ENCODE peak calls at places on chromosome 10, in five cellular contexts. One of them, this sample, is unnamed.

GRCh38 chr10:132571565-132572544 is 34.3 kb downstream of the INPP5A start:
- DNase-seq in prostate gland: peak
- DNase-seq in transverse colon: peak
- DNase-seq in HCT116: peak
- DNase-seq in A549: peak
- DNase-seq in this sample: peak

GRCh38 chr10:98097175-98097574 is 37.3 kb upstream of the R3HCC1L start:
- DNase-seq in prostate gland: no peak
- DNase-seq in transverse colon: no peak
- DNase-seq in HCT116: no peak
- DNase-seq in A549: no peak
- DNase-seq in this sample: no peak

GRCh38 chr10:90398551-90398950 is 459.3 kb downstream of the HTR7 start:
- DNase-seq in prostate gland: no peak
- DNase-seq in transverse colon: no peak
- DNase-seq in HCT116: no peak
- DNase-seq in A549: no peak
- DNase-seq in this sample: no peak

GRCh38 chr10:22253578-22253882 is 35.7 kb upstream of the EBLN1 start:
- DNase-seq in prostate gland: no peak
- DNase-seq in transverse colon: peak
- DNase-seq in HCT116: no peak
- DNase-seq in A549: no peak
- DNase-seq in this sample: peak

GRCh38 chr10:8360814-8361509 is 306.5 kb downstream of the GATA3 start:
- DNase-seq in prostate gland: no peak
- DNase-seq in transverse colon: no peak
- DNase-seq in HCT116: no peak
- DNase-seq in A549: no peak
- DNase-seq in this sample: no peak

GRCh38 chr10:33643042-33643441 is 308.6 kb upstream of the NRP1 start:
- DNase-seq in prostate gland: no peak
- DNase-seq in transverse colon: no peak
- DNase-seq in HCT116: no peak
- DNase-seq in A549: no peak
- DNase-seq in this sample: no peak

GRCh38 chr10:120729508-120729907 is 121.7 kb upstream of the WDR11 start:
- DNase-seq in prostate gland: no peak
- DNase-seq in transverse colon: no peak
- DNase-seq in HCT116: no peak
- DNase-seq in A549: no peak
- DNase-seq in this sample: no peak

GRCh38 chr10:97426776-97427570 is 982 bp downstream of the PGAM1 start:
- DNase-seq in prostate gland: no peak
- DNase-seq in transverse colon: no peak
- DNase-seq in HCT116: no peak
- DNase-seq in A549: peak
- DNase-seq in this sample: peak

GRCh38 chr10:61897671-61898434 is 3.6 kb upstream of the ARID5B start:
- DNase-seq in prostate gland: no peak
- DNase-seq in transverse colon: peak
- DNase-seq in HCT116: no peak
- DNase-seq in A549: peak
- DNase-seq in this sample: peak

GRCh38 chr10:88222878-88223277 is 359.5 kb downstream of the PTEN start:
- DNase-seq in prostate gland: no peak
- DNase-seq in transverse colon: no peak
- DNase-seq in HCT116: no peak
- DNase-seq in A549: no peak
- DNase-seq in this sample: no peak

GRCh38 chr10:69819713-69820506 is 18.2 kb downstream of the COL13A1 start:
- DNase-seq in prostate gland: no peak
- DNase-seq in transverse colon: no peak
- DNase-seq in HCT116: no peak
- DNase-seq in A549: no peak
- DNase-seq in this sample: no peak

GRCh38 chr10:30454744-30455498 is 20.9 kb downstream of the MAP3K8 start:
- DNase-seq in prostate gland: no peak
- DNase-seq in transverse colon: no peak
- DNase-seq in HCT116: no peak
- DNase-seq in A549: no peak
- DNase-seq in this sample: no peak

GRCh38 chr10:87848998-87849397 is 14.3 kb downstream of the KLLN start:
- DNase-seq in prostate gland: no peak
- DNase-seq in transverse colon: no peak
- DNase-seq in HCT116: no peak
- DNase-seq in A549: no peak
- DNase-seq in this sample: no peak

GRCh38 chr10:76296885-76297775 is 865.7 kb downstream of the LRMDA start:
- DNase-seq in prostate gland: no peak
- DNase-seq in transverse colon: no peak
- DNase-seq in HCT116: no peak
- DNase-seq in A549: no peak
- DNase-seq in this sample: no peak

GRCh38 chr10:79286318-79286951 is 60.8 kb upstream of the PPIF start:
- DNase-seq in prostate gland: peak
- DNase-seq in transverse colon: peak
- DNase-seq in HCT116: no peak
- DNase-seq in A549: no peak
- DNase-seq in this sample: peak

GRCh38 chr10:132115736-132116135 is 50.0 kb downstream of the JAKMIP3 start:
- DNase-seq in prostate gland: no peak
- DNase-seq in transverse colon: no peak
- DNase-seq in HCT116: no peak
- DNase-seq in A549: no peak
- DNase-seq in this sample: no peak

GRCh38 chr10:30459283-30459682 is 25.3 kb downstream of the MAP3K8 start:
- DNase-seq in prostate gland: no peak
- DNase-seq in transverse colon: peak
- DNase-seq in HCT116: no peak
- DNase-seq in A549: no peak
- DNase-seq in this sample: no peak

GRCh38 chr10:103350522-103351260 is at the start of gene PCGF6:
- DNase-seq in prostate gland: peak
- DNase-seq in transverse colon: peak
- DNase-seq in HCT116: peak
- DNase-seq in A549: peak
- DNase-seq in this sample: peak
- TF ChIP-seq POLR2A in prostate gland: no peak
- TF ChIP-seq POLR2A in transverse colon: no peak
- TF ChIP-seq POLR2A in HCT116: peak
- TF ChIP-seq POLR2A in A549: peak
- TF ChIP-seq POLR2A in this sample: peak

GRCh38 chr10:123154092-123154942 is at the start of gene BUB3:
- DNase-seq in prostate gland: peak
- DNase-seq in transverse colon: peak
- DNase-seq in HCT116: peak
- DNase-seq in A549: peak
- DNase-seq in this sample: peak
- TF ChIP-seq POLR2A in prostate gland: peak
- TF ChIP-seq POLR2A in transverse colon: peak
- TF ChIP-seq POLR2A in HCT116: peak
- TF ChIP-seq POLR2A in A549: peak
- TF ChIP-seq POLR2A in this sample: peak

GRCh38 chr10:77565590-77566023 is 72.0 kb downstream of the KCNMA1 start:
- DNase-seq in prostate gland: no peak
- DNase-seq in transverse colon: no peak
- DNase-seq in HCT116: no peak
- DNase-seq in A549: peak
- DNase-seq in this sample: no peak

GRCh38 chr10:77563638-77564270 is 73.9 kb downstream of the KCNMA1 start:
- DNase-seq in prostate gland: no peak
- DNase-seq in transverse colon: peak
- DNase-seq in HCT116: no peak
- DNase-seq in A549: peak
- DNase-seq in this sample: no peak

GRCh38 chr10:77566914-77567566 is 70.6 kb downstream of the KCNMA1 start:
- DNase-seq in prostate gland: no peak
- DNase-seq in transverse colon: no peak
- DNase-seq in HCT116: no peak
- DNase-seq in A549: no peak
- DNase-seq in this sample: no peak

GRCh38 chr10:77566228-77566627 is 71.4 kb downstream of the KCNMA1 start:
- DNase-seq in prostate gland: no peak
- DNase-seq in transverse colon: no peak
- DNase-seq in HCT116: no peak
- DNase-seq in A549: no peak
- DNase-seq in this sample: no peak

DNA sequence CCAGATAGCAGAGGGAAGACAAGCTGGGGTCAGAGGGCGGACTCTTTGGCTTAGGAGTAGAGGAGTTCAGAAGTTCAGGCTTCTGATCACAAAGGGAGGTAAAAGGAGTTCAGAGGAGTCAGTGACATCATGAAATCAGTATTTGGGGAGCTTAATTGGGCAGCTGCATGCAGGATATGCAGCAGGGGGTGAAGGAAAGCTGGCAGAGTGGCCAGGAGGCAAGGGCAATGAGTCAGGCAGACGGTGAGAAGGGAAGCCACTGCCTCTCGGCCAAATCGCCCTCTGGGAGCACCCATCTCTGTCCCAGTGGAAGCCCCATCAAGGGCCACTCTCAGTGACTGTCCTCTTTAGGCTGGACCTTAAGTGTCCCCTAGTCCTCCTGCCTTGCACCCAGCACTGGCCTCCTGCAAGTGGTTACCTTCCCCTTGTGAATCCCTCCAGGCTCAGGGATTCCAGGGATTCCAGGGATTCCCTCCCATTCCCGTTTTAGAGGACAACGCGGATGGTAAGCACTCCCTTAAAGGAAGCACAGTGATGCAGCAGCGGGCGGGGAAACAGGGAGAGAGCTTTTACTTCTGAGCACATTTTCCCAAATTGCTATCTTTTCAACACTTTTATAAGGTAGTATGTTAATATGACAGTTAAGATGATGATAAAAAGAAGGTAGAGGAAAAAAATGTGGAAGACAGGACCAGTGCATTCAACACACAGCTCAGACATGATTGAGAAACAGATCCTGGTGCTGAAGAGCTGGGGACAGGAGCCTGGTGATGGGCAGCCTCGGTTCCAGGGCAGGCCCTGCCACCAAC is 72.6 kb downstream of the KCNMA1 start:
- DNase-seq in prostate gland: no peak
- DNase-seq in transverse colon: no peak
- DNase-seq in HCT116: no peak
- DNase-seq in A549: peak
- DNase-seq in this sample: no peak
- TF ChIP-seq POLR2A in prostate gland: no peak
- TF ChIP-seq POLR2A in transverse colon: no peak
- TF ChIP-seq POLR2A in HCT116: no peak
- TF ChIP-seq POLR2A in A549: no peak
- TF ChIP-seq POLR2A in this sample: no peak

DNA sequence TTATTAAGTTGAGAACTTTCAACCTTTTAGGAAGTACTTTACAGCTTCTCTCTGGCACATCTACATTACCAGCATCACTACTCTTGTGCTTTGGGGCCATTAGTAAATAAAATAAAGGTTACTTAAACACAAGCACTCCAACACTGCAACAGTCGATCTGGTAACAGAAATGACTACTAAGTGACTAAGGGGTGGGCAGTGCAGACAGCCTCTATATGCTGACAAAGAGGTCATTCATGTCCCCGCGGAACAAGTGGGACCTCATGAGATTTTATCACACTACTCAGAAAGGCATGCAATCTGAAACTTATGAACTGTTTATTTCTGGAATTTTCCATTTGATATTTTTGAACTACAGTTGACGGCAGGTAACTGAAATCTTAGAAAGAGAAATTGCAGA is 111.3 kb upstream of the DNAJB12 start:
- DNase-seq in prostate gland: no peak
- DNase-seq in transverse colon: no peak
- DNase-seq in HCT116: no peak
- DNase-seq in A549: no peak
- DNase-seq in this sample: no peak
- TF ChIP-seq POLR2A in prostate gland: no peak
- TF ChIP-seq POLR2A in transverse colon: no peak
- TF ChIP-seq POLR2A in HCT116: no peak
- TF ChIP-seq POLR2A in A549: no peak
- TF ChIP-seq POLR2A in this sample: no peak

DNA sequence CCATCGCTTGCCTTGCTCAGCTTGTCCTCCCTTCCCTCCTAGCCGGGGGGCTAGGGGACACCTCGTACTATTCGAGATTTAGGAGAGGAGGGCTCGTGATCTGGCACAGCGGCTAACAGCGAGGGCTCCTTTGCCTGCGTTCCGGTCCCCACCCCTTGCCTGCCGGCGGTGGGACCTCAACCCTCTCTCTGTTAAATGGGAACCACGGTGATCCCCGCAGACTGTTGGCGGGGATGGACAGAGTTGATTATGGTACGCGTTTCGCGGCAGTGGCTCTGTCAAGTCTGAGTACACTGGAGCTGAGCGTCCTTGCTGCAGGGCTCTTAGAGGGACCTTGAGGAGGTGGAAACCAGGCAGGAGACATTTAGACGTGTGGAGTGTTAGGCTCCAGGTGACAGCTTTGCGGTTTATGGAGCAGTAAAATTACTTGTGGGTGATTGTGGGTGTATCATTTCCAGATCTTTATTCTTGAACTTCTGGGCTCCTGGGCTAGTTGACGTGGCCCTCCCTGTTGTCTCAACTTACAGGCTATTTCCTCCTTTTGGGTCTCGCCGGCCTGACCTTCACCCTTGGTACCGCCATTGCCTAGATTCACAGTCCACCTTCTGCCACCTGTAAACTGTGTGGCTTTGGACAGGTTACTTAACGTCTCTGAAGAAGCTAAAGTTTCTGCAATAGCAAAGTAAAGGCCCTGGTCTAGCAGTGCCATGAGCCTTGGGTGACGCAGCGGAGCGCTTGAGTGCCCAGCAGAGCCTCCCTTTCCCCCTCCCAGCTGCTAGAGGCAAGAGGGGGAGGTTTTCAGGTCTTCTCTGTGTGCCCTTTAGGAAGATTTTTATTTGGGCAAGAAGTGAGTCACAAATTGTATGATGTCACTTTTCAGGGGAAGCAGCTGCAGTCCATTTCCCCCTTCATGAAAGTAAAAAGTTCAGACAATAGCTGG is 730 bp downstream of the CASP7 start:
- DNase-seq in prostate gland: peak
- DNase-seq in transverse colon: peak
- DNase-seq in HCT116: no peak
- DNase-seq in A549: peak
- DNase-seq in this sample: peak
- TF ChIP-seq POLR2A in prostate gland: peak
- TF ChIP-seq POLR2A in transverse colon: peak
- TF ChIP-seq POLR2A in HCT116: no peak
- TF ChIP-seq POLR2A in A549: no peak
- TF ChIP-seq POLR2A in this sample: no peak